ENCODE peak calls at places on chromosomes 7 and 10, in four cellular contexts. Y, E, L and P are unnamed samples. For H3K36me3, the result is how much of the 10 kb centered on the place peaks cover.

GRCh38 chr10:51743146-51743545 is 43.8 kb upstream of the CSTF2T start:
- DNase-seq in Y (no peak), E (no peak), L (no peak), P (no peak)

GRCh38 chr7:15485431-15485830 is 76.4 kb downstream of the AGMO start:
- DNase-seq in Y (no peak), E (no peak), L (no peak), P (no peak)

GRCh38 chr7:122849297-122849696 is 37.0 kb downstream of the CADPS2 start:
- DNase-seq in Y (no peak), E (no peak), L (no peak), P (no peak)

GRCh38 chr10:6625428-6625827 is 45.4 kb upstream of the PRKCQ start:
- DNase-seq in Y (no peak), E (no peak), L (no peak), P (no peak)

GRCh38 chr10:89182894-89183293 is 24.2 kb downstream of the CH25H start:
- DNase-seq in Y (no peak), E (no peak), L (no peak), P (no peak)

GRCh38 chr7:123966936-123967335 is 41.9 kb downstream of the SPAM1 start:
- DNase-seq in Y (no peak), E (no peak), L (peak), P (no peak)

GRCh38 chr7:77290425-77290824 is 90.8 kb upstream of the FGL2 start:
- DNase-seq in Y (no peak), E (no peak), L (no peak), P (no peak)

GRCh38 chr7:95658676-95659075 is 62.4 kb upstream of the PDK4 start:
- DNase-seq in Y (no peak), E (no peak), L (no peak), P (peak)

GRCh38 chr7:32175099-32175498 is 104.9 kb upstream of the PDE1C start:
- DNase-seq in Y (no peak), E (no peak), L (no peak), P (no peak)

DNA sequence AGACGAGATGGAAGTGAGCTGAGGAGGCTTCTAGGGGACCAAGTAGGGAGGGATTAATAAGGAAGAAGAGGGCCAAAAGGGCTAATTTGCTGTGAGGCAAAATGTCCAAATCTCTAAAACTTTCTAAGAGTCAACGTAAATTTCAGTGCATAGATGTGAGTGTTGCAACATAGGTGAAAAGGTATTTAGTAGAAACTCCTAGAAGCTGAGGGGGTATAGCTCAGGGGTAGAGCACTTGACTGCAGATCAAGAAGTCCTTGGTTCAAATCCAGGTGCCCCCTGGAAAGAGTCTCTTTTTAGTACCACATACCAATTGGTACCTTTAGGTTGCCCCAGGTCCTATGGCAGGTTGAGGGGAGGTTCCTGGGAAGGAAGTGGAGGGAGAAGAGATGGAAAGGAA is 48.7 kb upstream of the ZNF746 start:
- DNase-seq in Y (no peak), E (no peak), L (no peak), P (no peak)
- H3K36me3 ChIP-seq in Y (under half), E (under half), L (under half), P (under half)

GRCh38 chr10:31515116-31515515 is 196.1 kb downstream of the ZEB1 start:
- DNase-seq in Y (no peak), E (no peak), L (no peak), P (no peak)
- H3K36me3 ChIP-seq in Y (half or more), E (under half), L (under half), P (under half)

DNA sequence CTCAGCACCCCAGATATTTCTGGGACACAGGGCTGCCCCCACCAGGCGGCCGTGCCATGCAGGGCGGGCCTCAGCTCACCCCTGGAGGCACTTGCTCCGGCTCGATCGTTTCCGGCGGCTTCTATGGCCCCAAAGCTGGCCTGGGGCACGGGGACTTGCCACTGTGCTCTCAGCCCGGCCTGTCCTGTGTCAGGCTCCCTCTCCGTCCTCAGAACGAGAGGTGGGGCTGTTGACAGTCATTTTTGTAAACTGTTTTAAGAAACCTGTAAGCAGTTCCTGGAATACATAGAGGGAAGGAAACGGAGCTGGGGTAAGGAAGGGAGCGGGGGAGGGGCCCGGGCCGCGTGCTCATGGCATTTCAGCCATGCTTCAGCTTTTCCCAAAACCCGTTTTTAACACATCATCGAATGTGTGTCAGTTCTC is 30.7 kb upstream of the PRKAR1B start:
- DNase-seq in Y (no peak), E (no peak), L (no peak), P (peak)
- H3K36me3 ChIP-seq in Y (half or more), E (under half), L (under half), P (half or more)

GRCh38 chr7:44110724-44111635 is 6.8 kb downstream of the AEBP1 start:
- DNase-seq in Y (no peak), E (no peak), L (no peak), P (peak)
- H3K36me3 ChIP-seq in Y (under half), E (under half), L (under half), P (under half)

GRCh38 chr10:128113026-128113425 is 13.2 kb downstream of the MKI67 start:
- DNase-seq in Y (no peak), E (no peak), L (no peak), P (no peak)
- H3K36me3 ChIP-seq in Y (under half), E (under half), L (half or more), P (under half)